ENCODE peak calls at places on chromosomes 6 and 20, in eight cellular contexts. R, K, P, U, C, N, E and T are unnamed samples.

GRCh38 chr6:168343239-168344167 is 23.9 kb upstream of the DACT2 start:
- DNase-seq in U (no peak), C (peak), P (no peak), R (no peak), N (no peak), E (no peak), K (no peak), T (no peak)

GRCh38 chr20:48012401-48012974 is 227.2 kb upstream of the SULF2 start:
- DNase-seq in C (no peak), N (no peak), K (no peak), U (no peak), R (peak), E (no peak), P (no peak), T (no peak)

GRCh38 chr20:346640-347316 is at the start of gene NRSN2:
- DNase-seq in P (peak), K (peak), N (peak), R (peak), C (peak), U (peak), E (peak), T (peak)

GRCh38 chr6:37074053-37074827 is 68.8 kb downstream of the FGD2 start:
- DNase-seq in U (no peak), P (no peak), N (peak), E (no peak), R (peak), K (no peak), C (peak), T (no peak)

GRCh38 chr6:157644043-157644810 is 178.8 kb upstream of the SNX9 start:
- DNase-seq in P (no peak), K (no peak), N (no peak), E (no peak), C (no peak), R (peak), U (no peak), T (no peak)

GRCh38 chr6:25637946-25638345 is 14.1 kb upstream of the SCGN start:
- DNase-seq in R (no peak), E (peak), P (peak), C (peak), U (peak), N (no peak), K (no peak), T (no peak)

GRCh38 chr6:138752017-138752416 is 21.6 kb upstream of the CCDC28A start:
- DNase-seq in R (no peak), N (no peak), C (no peak), P (no peak), K (peak), U (no peak), E (peak), T (no peak)

GRCh38 chr6:17268114-17268513 is 13.0 kb upstream of the RBM24 start:
- DNase-seq in R (peak), K (no peak), P (no peak), E (no peak), C (no peak), N (no peak), U (no peak), T (no peak)

GRCh38 chr6:44056392-44057237 is 70.6 kb downstream of the MRPL14 start:
- DNase-seq in K (no peak), U (no peak), N (peak), E (no peak), R (peak), P (no peak), C (no peak), T (peak)

GRCh38 chr6:86193821-86194220 is 551.1 kb upstream of the SYNCRIP start:
- DNase-seq in K (no peak), C (no peak), R (no peak), P (no peak), U (no peak), N (no peak), E (no peak), T (no peak)

GRCh38 chr20:19120569-19120968 is 91.9 kb upstream of the SLC24A3 start:
- DNase-seq in C (no peak), N (no peak), E (no peak), U (no peak), P (no peak), R (no peak), K (no peak), T (no peak)

GRCh38 chr6:44304282-44305199 is 8.6 kb downstream of the AARS2 start:
- DNase-seq in C (no peak), U (no peak), E (peak), R (peak), P (peak), K (peak), N (peak), T (peak)

GRCh38 chr20:18712116-18712515 is 101.5 kb upstream of the SCP2D1 start:
- DNase-seq in K (no peak), N (no peak), R (no peak), U (no peak), E (no peak), P (no peak), C (no peak), T (no peak)

GRCh38 chr6:125791151-125791819 is 525 bp downstream of the NCOA7 start:
- DNase-seq in U (peak), P (no peak), C (peak), R (peak), E (peak), K (no peak), N (no peak), T (peak)

GRCh38 chr20:18801516-18801915 is 12.1 kb upstream of the SCP2D1 start:
- DNase-seq in U (no peak), C (no peak), E (no peak), N (no peak), R (no peak), P (no peak), K (no peak), T (no peak)

GRCh38 chr20:33437141-33437911 is 6.2 kb downstream of the SNTA1 start:
- DNase-seq in P (no peak), N (peak), C (no peak), K (no peak), E (no peak), U (peak), R (peak), T (peak)

GRCh38 chr6:119896806-119897205 is 547.2 kb upstream of the MAN1A1 start:
- DNase-seq in U (no peak), P (no peak), K (no peak), R (no peak), C (no peak), E (no peak), N (no peak), T (no peak)

GRCh38 chr6:72619883-72620696 is 1.8 kb upstream of the KCNQ5 start:
- DNase-seq in K (peak), R (peak), U (peak), C (no peak), N (peak), P (peak), E (peak), T (peak)

GRCh38 chr6:11404081-11404480 is 133.5 kb upstream of the TMEM170B start:
- DNase-seq in K (no peak), P (no peak), R (no peak), E (no peak), C (no peak), N (no peak), U (no peak), T (no peak)

GRCh38 chr6:151675746-151676459 is 131.6 kb upstream of the ESR1 start:
- DNase-seq in R (peak), U (peak), N (no peak), E (peak), K (peak), P (peak), C (no peak), T (peak)

GRCh38 chr6:37507690-37508421 is 8.2 kb upstream of the CCDC167 start:
- DNase-seq in N (no peak), R (no peak), P (no peak), U (no peak), C (no peak), K (no peak), E (no peak), T (no peak)

GRCh38 chr20:53216856-53217576 is 244.9 kb downstream of the TSHZ2 start:
- DNase-seq in R (peak), K (peak), N (peak), P (peak), E (peak), C (peak), U (peak), T (peak)

GRCh38 chr6:116385462-116385807 is 14.7 kb downstream of the DSE start:
- DNase-seq in U (no peak), K (no peak), C (no peak), P (no peak), R (peak), N (no peak), E (no peak), T (no peak)

GRCh38 chr6:149393002-149393679 is 6.9 kb upstream of the SUMO4 start:
- DNase-seq in C (no peak), N (no peak), P (no peak), R (no peak), U (no peak), K (no peak), E (no peak), T (no peak)

GRCh38 chr20:31587545-31588389 is 17.3 kb upstream of the ID1 start:
- DNase-seq in N (peak), U (no peak), E (peak), R (peak), C (no peak), K (no peak), P (no peak), T (no peak)

GRCh38 chr6:24357336-24358218 is at the start of gene DCDC2:
- DNase-seq in P (peak), K (peak), U (peak), R (peak), N (no peak), C (peak), E (peak), T (peak)

GRCh38 chr6:3282461-3283236 is 23.9 kb downstream of the PSMG4 start:
- DNase-seq in K (no peak), E (no peak), R (no peak), N (no peak), C (no peak), P (peak), U (no peak), T (no peak)

GRCh38 chr20:62980970-62981369 is 25.8 kb downstream of the BHLHE23 start:
- DNase-seq in C (peak), U (no peak), K (no peak), P (no peak), R (no peak), E (peak), N (no peak), T (no peak)

GRCh38 chr6:104559435-104560202 is 300.1 kb downstream of the HACE1 start:
- DNase-seq in E (no peak), U (peak), K (no peak), N (no peak), P (no peak), C (no peak), R (no peak), T (no peak)

GRCh38 chr6:35496036-35496850 is 636 bp downstream of the TEAD3 start:
- DNase-seq in K (peak), P (peak), E (peak), C (no peak), U (peak), N (peak), R (no peak), T (no peak)

GRCh38 chr6:27830212-27830664 is 82.0 kb downstream of the OR2B2 start:
- DNase-seq in K (no peak), P (no peak), R (no peak), N (no peak), E (peak), U (no peak), C (no peak), T (no peak)

GRCh38 chr20:40863337-40863919 is 165.2 kb upstream of the TOP1 start:
- DNase-seq in U (no peak), N (no peak), E (no peak), P (no peak), R (no peak), C (no peak), K (no peak), T (no peak)

GRCh38 chr20:3687655-3688054 is 5.8 kb upstream of the ADAM33 start:
- DNase-seq in R (peak), C (no peak), U (no peak), E (peak), P (no peak), K (no peak), N (no peak), T (no peak)

GRCh38 chr20:58891076-58891685 is 38.7 kb downstream of the GNAS start:
- DNase-seq in R (peak), U (peak), K (peak), C (peak), N (peak), E (peak), P (peak), T (peak)

GRCh38 chr6:150354754-150355571 is 13.8 kb upstream of the IYD start:
- DNase-seq in N (no peak), P (no peak), K (no peak), E (no peak), U (no peak), C (no peak), R (peak), T (peak)